ENCODE peak calls at places on chromosomes 12 and 14, in six cellular contexts. W is substantia nigra; H is 8988T; S is NCI-H226; L is PC-9; N is stimulated activated CD8-positive, alpha-beta memory T cell treated with anti-CD3 and anti-CD28 coated beads, Interleukin-15, amount 100 ng/mL, for 4 hours. E is an unnamed sample.
A peak's percentile ranks its signal among the peaks of the same experiment; 100 is the strongest.

GRCh38 chr14:21723431-21724045 is 49.9 kb upstream of the OR4E1 start:
- DNase-seq in W (no peak), H (no peak), S (no peak), L (no peak), N (no peak), E (no peak)

GRCh38 chr12:32039341-32039740 is 67.3 kb upstream of the BICD1 start:
- DNase-seq in W (no peak), H (no peak), L (no peak), S (no peak), N (no peak), E (no peak)

GRCh38 chr12:76259660-76260389 is 88.4 kb downstream of the BBS10 start:
- DNase-seq in W (no peak), H (no peak), S (peak; percentile 74), N (no peak), L (no peak), E (no peak)

GRCh38 chr12:124457287-124458219 is 109.9 kb downstream of the NCOR2 start:
- DNase-seq in W (peak; percentile 65), L (no peak), H (no peak), S (peak; percentile 97), N (no peak), E (peak; percentile 68)

GRCh38 chr12:100504820-100505219 is 31.2 kb downstream of the NR1H4 start:
- DNase-seq in H (no peak), N (no peak), S (no peak), L (no peak), W (no peak), E (no peak)

GRCh38 chr12:96948782-96949181 is 41.7 kb downstream of the NEDD1 start:
- DNase-seq in W (no peak), H (no peak), S (no peak), L (no peak), N (no peak), E (no peak)

GRCh38 chr12:64171715-64172114 is 50.4 kb downstream of the KICS2 start:
- DNase-seq in H (no peak), S (no peak), N (no peak), W (no peak), L (peak; percentile 89), E (no peak)

GRCh38 chr14:36658091-36659009 is 3.3 kb upstream of the PAX9 start:
- DNase-seq in S (no peak), N (no peak), H (no peak), L (no peak), W (no peak), E (no peak)

GRCh38 chr12:4118017-4118510 is 155.5 kb upstream of the CCND2 start:
- DNase-seq in S (peak; percentile 83), W (no peak), L (no peak), N (no peak), H (no peak), E (no peak)

GRCh38 chr14:60515696-60516284 is 6.8 kb downstream of the SIX6 start:
- DNase-seq in S (no peak), W (no peak), H (no peak), L (no peak), N (no peak), E (no peak)

GRCh38 chr14:70692210-70692609 is 50.5 kb downstream of the TTC9 start:
- DNase-seq in W (peak; percentile 5), S (no peak), L (peak; percentile 71), N (no peak), H (no peak), E (no peak)

GRCh38 chr12:101969-102878 is 35.7 kb downstream of the IQSEC3 start:
- DNase-seq in H (no peak), N (no peak), L (no peak), W (no peak), S (no peak), E (no peak)

GRCh38 chr12:132140918-132141841 is 2.9 kb downstream of the DDX51 start:
- DNase-seq in L (no peak), S (no peak), N (no peak), W (no peak), H (no peak), E (no peak)

GRCh38 chr14:41570415-41571155 is 36.1 kb upstream of the LRFN5 start:
- DNase-seq in N (no peak), S (no peak), H (no peak), L (no peak), W (no peak), E (no peak)

GRCh38 chr12:21725731-21726130 is 48.8 kb downstream of the KCNJ8 start:
- DNase-seq in L (no peak), H (no peak), W (no peak), S (no peak), N (no peak), E (no peak)

GRCh38 chr14:75003250-75004027 is 718 bp downstream of the EIF2B2 start:
- DNase-seq in H (no peak), W (no peak), S (no peak), N (no peak), L (no peak), E (no peak)

GRCh38 chr12:57106021-57106708 is 5.0 kb downstream of the STAT6 start:
- DNase-seq in S (no peak), W (no peak), L (no peak), N (no peak), H (no peak), E (no peak)

GRCh38 chr12:68189766-68190700 is 30.5 kb upstream of the IFNG start:
- DNase-seq in S (peak; percentile 70), L (peak; percentile 58), H (no peak), W (no peak), N (no peak), E (no peak)

GRCh38 chr12:31323466-31324115 is 2.4 kb downstream of the SINHCAF start:
- DNase-seq in S (no peak), N (no peak), W (no peak), L (no peak), H (peak; percentile 35), E (no peak)

GRCh38 chr12:27332407-27333310 is at the start of gene BMAL2:
- DNase-seq in W (no peak), N (peak; percentile 9), L (no peak), S (peak; percentile 42), H (peak; percentile 58), E (peak; percentile 62)

GRCh38 chr14:74792249-74793039 is 29.3 kb downstream of the YLPM1 start:
- DNase-seq in H (no peak), N (no peak), L (no peak), S (no peak), W (no peak), E (no peak)

GRCh38 chr14:81219821-81220487 is 805 bp downstream of the GTF2A1 start:
- DNase-seq in L (no peak), S (no peak), N (peak; percentile 23), W (no peak), H (no peak), E (no peak)

GRCh38 chr14:80310950-80311349 is 99.6 kb upstream of the DIO2 start:
- DNase-seq in L (no peak), N (no peak), H (no peak), S (no peak), W (no peak), E (peak; percentile 36)

GRCh38 chr14:72790887-72791566 is 102.9 kb downstream of the DPF3 start:
- DNase-seq in N (no peak), L (no peak), W (peak; percentile 22), H (no peak), S (no peak), E (no peak)

GRCh38 chr14:22871200-22871961 is at the start of gene LRP10:
- DNase-seq in L (peak; percentile 85), S (peak; percentile 85), N (peak; percentile 50), H (peak; percentile 47), W (peak; percentile 91), E (peak; percentile 58)

GRCh38 chr12:51048601-51049369 is 658 bp downstream of the LETMD1 start:
- DNase-seq in L (no peak), H (no peak), N (no peak), S (no peak), W (no peak), E (no peak)

GRCh38 chr12:132524405-132524804 is 34.5 kb downstream of the FBRSL1 start:
- DNase-seq in S (peak; percentile 95), L (peak; percentile 93), N (no peak), W (peak; percentile 18), H (peak; percentile 93), E (peak; percentile 48)

GRCh38 chr12:11136075-11136474 is 1.6 kb upstream of the TAS2R30 start:
- DNase-seq in N (no peak), S (no peak), L (no peak), H (no peak), W (no peak), E (no peak)

GRCh38 chr14:21255385-21256101 is 13.7 kb downstream of the HNRNPC start:
- DNase-seq in L (no peak), N (no peak), S (no peak), H (no peak), W (no peak), E (no peak)

GRCh38 chr12:78977463-78977862 is 112.9 kb downstream of the SYT1 start:
- DNase-seq in L (no peak), H (no peak), W (no peak), S (no peak), N (no peak), E (no peak)

GRCh38 chr14:104473244-104473565 is 106.4 kb upstream of the C14orf180 start:
- DNase-seq in W (no peak), S (no peak), N (no peak), L (no peak), H (no peak), E (no peak)

GRCh38 chr12:98227162-98227561 is 288.2 kb upstream of the TMPO start:
- DNase-seq in N (no peak), H (no peak), W (no peak), S (no peak), L (no peak), E (no peak)

E was measured in T1000.